ENCODE peak calls at places on chromosomes 3 and 15, in seven cellular contexts. One of them, this sample, is unnamed.

GRCh38 chr3:42226470-42227425 is 39.2 kb downstream of the CCK start:
- DNase-seq in HepG2: no peak
- DNase-seq in sigmoid colon: no peak
- DNase-seq in breast epithelium: no peak
- DNase-seq in transverse colon: no peak
- DNase-seq in stomach: no peak
- DNase-seq in HCT116: no peak
- DNase-seq in this sample: no peak

GRCh38 chr3:52061116-52061910 is 4.9 kb upstream of the DUSP7 start:
- DNase-seq in breast epithelium: no peak
- DNase-seq in transverse colon: no peak
- DNase-seq in sigmoid colon: no peak
- DNase-seq in stomach: peak; percentile 40
- DNase-seq in HCT116: no peak
- DNase-seq in HepG2: no peak
- DNase-seq in this sample: no peak

GRCh38 chr3:30835667-30836066 is 58.8 kb downstream of the GADL1 start:
- DNase-seq in transverse colon: no peak
- DNase-seq in sigmoid colon: no peak
- DNase-seq in breast epithelium: no peak
- DNase-seq in stomach: no peak
- DNase-seq in HCT116: no peak
- DNase-seq in HepG2: no peak
- DNase-seq in this sample: no peak

GRCh38 chr15:80275946-80276345 is 23.9 kb upstream of the CTXND1 start:
- DNase-seq in HCT116: no peak
- DNase-seq in transverse colon: no peak
- DNase-seq in stomach: no peak
- DNase-seq in sigmoid colon: no peak
- DNase-seq in HepG2: no peak
- DNase-seq in breast epithelium: no peak
- DNase-seq in this sample: no peak

GRCh38 chr3:158148218-158148617 is 38.3 kb downstream of the RSRC1 start:
- DNase-seq in sigmoid colon: no peak
- DNase-seq in breast epithelium: no peak
- DNase-seq in stomach: no peak
- DNase-seq in transverse colon: no peak
- DNase-seq in HepG2: no peak
- DNase-seq in HCT116: no peak
- DNase-seq in this sample: no peak

GRCh38 chr3:99648091-99648490 is 9.7 kb downstream of the COL8A1 start:
- DNase-seq in breast epithelium: no peak
- DNase-seq in HCT116: no peak
- DNase-seq in transverse colon: peak; percentile 29
- DNase-seq in stomach: no peak
- DNase-seq in HepG2: no peak
- DNase-seq in sigmoid colon: no peak
- DNase-seq in this sample: no peak

GRCh38 chr3:84573962-84574361 is 384.8 kb upstream of the CADM2 start:
- DNase-seq in sigmoid colon: no peak
- DNase-seq in transverse colon: no peak
- DNase-seq in breast epithelium: no peak
- DNase-seq in stomach: no peak
- DNase-seq in HCT116: no peak
- DNase-seq in HepG2: no peak
- DNase-seq in this sample: no peak

GRCh38 chr3:11424277-11424676 is 152.1 kb downstream of the ATG7 start:
- DNase-seq in breast epithelium: no peak
- DNase-seq in sigmoid colon: no peak
- DNase-seq in stomach: no peak
- DNase-seq in transverse colon: no peak
- DNase-seq in HepG2: no peak
- DNase-seq in HCT116: no peak
- DNase-seq in this sample: no peak

GRCh38 chr3:68249265-68249664 is 594.9 kb upstream of the SUCLG2 start:
- DNase-seq in HCT116: no peak
- DNase-seq in breast epithelium: no peak
- DNase-seq in stomach: no peak
- DNase-seq in sigmoid colon: no peak
- DNase-seq in transverse colon: no peak
- DNase-seq in HepG2: no peak
- DNase-seq in this sample: no peak

GRCh38 chr3:196096382-196096953 is 14.6 kb upstream of the TFRC start:
- DNase-seq in HepG2: no peak
- DNase-seq in stomach: peak; percentile 50
- DNase-seq in breast epithelium: peak; percentile 31
- DNase-seq in HCT116: no peak
- DNase-seq in sigmoid colon: peak; percentile 77
- DNase-seq in transverse colon: peak; percentile 67
- DNase-seq in this sample: peak; percentile 58

GRCh38 chr3:52225452-52226228 is at the start of gene TLR9:
- DNase-seq in stomach: no peak
- DNase-seq in transverse colon: peak; percentile 63
- DNase-seq in HepG2: no peak
- DNase-seq in sigmoid colon: no peak
- DNase-seq in breast epithelium: no peak
- DNase-seq in HCT116: no peak
- DNase-seq in this sample: no peak

GRCh38 chr15:44550256-44550655 is 13.3 kb downstream of the EIF3J start:
- DNase-seq in HCT116: no peak
- DNase-seq in stomach: no peak
- DNase-seq in sigmoid colon: no peak
- DNase-seq in transverse colon: no peak
- DNase-seq in HepG2: no peak
- DNase-seq in breast epithelium: no peak
- DNase-seq in this sample: no peak

GRCh38 chr3:190696777-190697501 is 165.6 kb downstream of the GMNC start:
- DNase-seq in stomach: no peak
- DNase-seq in HCT116: peak; percentile 21
- DNase-seq in HepG2: peak; percentile 24
- DNase-seq in sigmoid colon: no peak
- DNase-seq in breast epithelium: no peak
- DNase-seq in transverse colon: no peak
- DNase-seq in this sample: no peak

GRCh38 chr15:45637552-45638033 is 2.8 kb downstream of the SQOR start:
- DNase-seq in transverse colon: peak; percentile 71
- DNase-seq in stomach: peak; percentile 76
- DNase-seq in HepG2: peak; percentile 80
- DNase-seq in breast epithelium: no peak
- DNase-seq in sigmoid colon: peak; percentile 84
- DNase-seq in HCT116: no peak
- DNase-seq in this sample: no peak

GRCh38 chr15:60414016-60414682 is 16.4 kb upstream of the ANXA2 start:
- DNase-seq in breast epithelium: no peak
- DNase-seq in transverse colon: no peak
- DNase-seq in HCT116: no peak
- DNase-seq in HepG2: no peak
- DNase-seq in sigmoid colon: no peak
- DNase-seq in stomach: no peak
- DNase-seq in this sample: no peak

GRCh38 chr3:38247366-38248035 is 18.1 kb upstream of the SLC22A13 start:
- DNase-seq in breast epithelium: no peak
- DNase-seq in HepG2: peak; percentile 6
- DNase-seq in sigmoid colon: no peak
- DNase-seq in stomach: no peak
- DNase-seq in HCT116: peak; percentile 13
- DNase-seq in transverse colon: no peak
- DNase-seq in this sample: no peak

GRCh38 chr3:149771652-149772271 is 19.5 kb upstream of the COMMD2 start:
- DNase-seq in sigmoid colon: peak; percentile 65
- DNase-seq in stomach: peak; percentile 57
- DNase-seq in transverse colon: peak; percentile 43
- DNase-seq in HCT116: peak; percentile 33
- DNase-seq in breast epithelium: peak; percentile 29
- DNase-seq in HepG2: peak; percentile 25
- DNase-seq in this sample: no peak

GRCh38 chr3:188706176-188706575 is 465.6 kb upstream of the TPRG1 start:
- DNase-seq in transverse colon: no peak
- DNase-seq in HepG2: no peak
- DNase-seq in sigmoid colon: no peak
- DNase-seq in stomach: no peak
- DNase-seq in breast epithelium: no peak
- DNase-seq in HCT116: no peak
- DNase-seq in this sample: no peak

GRCh38 chr15:98779463-98780071 is 131.2 kb downstream of the IGF1R start:
- DNase-seq in sigmoid colon: peak; percentile 86
- DNase-seq in HepG2: peak; percentile 64
- DNase-seq in stomach: peak; percentile 85
- DNase-seq in breast epithelium: peak; percentile 76
- DNase-seq in HCT116: peak; percentile 49
- DNase-seq in transverse colon: peak; percentile 88
- DNase-seq in this sample: peak; percentile 80

GRCh38 chr3:194046995-194047681 is 88.8 kb upstream of the HES1 start:
- DNase-seq in HCT116: no peak
- DNase-seq in HepG2: no peak
- DNase-seq in sigmoid colon: peak; percentile 80
- DNase-seq in stomach: peak; percentile 85
- DNase-seq in transverse colon: peak; percentile 66
- DNase-seq in breast epithelium: peak; percentile 62
- DNase-seq in this sample: no peak

GRCh38 chr3:52896613-52897012 is 735 bp downstream of the STIMATE start:
- DNase-seq in breast epithelium: no peak
- DNase-seq in HCT116: no peak
- DNase-seq in stomach: no peak
- DNase-seq in sigmoid colon: no peak
- DNase-seq in transverse colon: no peak
- DNase-seq in HepG2: no peak
- DNase-seq in this sample: no peak

GRCh38 chr15:85711590-85712192 is 83.0 kb downstream of the KLHL25 start:
- DNase-seq in breast epithelium: no peak
- DNase-seq in stomach: no peak
- DNase-seq in sigmoid colon: no peak
- DNase-seq in HepG2: no peak
- DNase-seq in transverse colon: no peak
- DNase-seq in HCT116: no peak
- DNase-seq in this sample: no peak

GRCh38 chr15:90478981-90479481 is 50.7 kb upstream of the CRTC3 start:
- DNase-seq in sigmoid colon: no peak
- DNase-seq in breast epithelium: no peak
- DNase-seq in HepG2: no peak
- DNase-seq in stomach: peak; percentile 48
- DNase-seq in HCT116: peak; percentile 12
- DNase-seq in transverse colon: no peak
- DNase-seq in this sample: no peak
- TF ChIP-seq POLR2AphosphoS5 in sigmoid colon: no peak
- TF ChIP-seq POLR2AphosphoS5 in breast epithelium: no peak
- TF ChIP-seq POLR2AphosphoS5 in HepG2: no peak
- TF ChIP-seq POLR2AphosphoS5 in stomach: no peak
- TF ChIP-seq POLR2AphosphoS5 in HCT116: no peak
- TF ChIP-seq POLR2AphosphoS5 in transverse colon: no peak
- TF ChIP-seq POLR2AphosphoS5 in this sample: no peak

GRCh38 chr3:129399895-129400357 is 28.5 kb downstream of the EFCAB12 start:
- DNase-seq in HepG2: no peak
- DNase-seq in HCT116: peak; percentile 54
- DNase-seq in sigmoid colon: no peak
- DNase-seq in stomach: no peak
- DNase-seq in breast epithelium: no peak
- DNase-seq in transverse colon: no peak
- DNase-seq in this sample: no peak
- TF ChIP-seq POLR2A in HepG2: peak; percentile 71
- TF ChIP-seq POLR2A in HCT116: peak; percentile 89
- TF ChIP-seq POLR2A in sigmoid colon: peak; percentile 12
- TF ChIP-seq POLR2A in stomach: no peak
- TF ChIP-seq POLR2A in breast epithelium: no peak
- TF ChIP-seq POLR2A in transverse colon: peak; percentile 8
- TF ChIP-seq POLR2A in this sample: no peak

DNA sequence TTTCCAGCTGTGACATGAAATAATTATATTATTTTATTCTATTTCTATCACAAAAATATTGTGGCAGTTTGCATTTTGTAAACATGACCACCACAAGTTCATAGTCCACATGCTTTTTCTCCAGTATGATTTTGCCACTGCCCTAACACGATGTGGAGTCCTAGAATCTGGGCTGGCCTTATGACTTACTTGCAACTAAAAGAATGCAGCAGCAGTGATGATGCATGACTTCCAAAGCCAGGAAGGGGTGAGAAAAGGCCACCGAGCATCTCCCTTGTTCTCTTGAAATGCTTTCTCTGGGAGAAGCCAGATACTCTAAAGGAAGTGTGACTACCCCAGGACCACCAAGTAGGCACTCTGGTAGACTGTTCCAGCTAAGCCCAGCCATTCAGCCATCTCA is 191.6 kb upstream of the MRPL3 start:
- DNase-seq in breast epithelium: no peak
- DNase-seq in transverse colon: no peak
- DNase-seq in HCT116: no peak
- DNase-seq in stomach: no peak
- DNase-seq in HepG2: no peak
- DNase-seq in sigmoid colon: no peak
- DNase-seq in this sample: no peak
- H3K4me3 ChIP-seq in breast epithelium: no peak overlapping the region
- H3K4me3 ChIP-seq in transverse colon: no peak overlapping the region
- H3K4me3 ChIP-seq in HCT116: no peak overlapping the region
- H3K4me3 ChIP-seq in stomach: no peak overlapping the region
- H3K4me3 ChIP-seq in HepG2: no peak overlapping the region
- H3K4me3 ChIP-seq in sigmoid colon: no peak overlapping the region
- H3K4me3 ChIP-seq in this sample: no peak overlapping the region

GRCh38 chr3:98326036-98326435 is 27.6 kb upstream of the OR5K4 start:
- DNase-seq in HCT116: no peak
- DNase-seq in HepG2: no peak
- DNase-seq in sigmoid colon: no peak
- DNase-seq in transverse colon: no peak
- DNase-seq in breast epithelium: no peak
- DNase-seq in stomach: no peak
- DNase-seq in this sample: no peak
- TF ChIP-seq POLR2AphosphoS5 in HCT116: no peak
- TF ChIP-seq POLR2AphosphoS5 in HepG2: no peak
- TF ChIP-seq POLR2AphosphoS5 in sigmoid colon: no peak
- TF ChIP-seq POLR2AphosphoS5 in transverse colon: no peak
- TF ChIP-seq POLR2AphosphoS5 in breast epithelium: no peak
- TF ChIP-seq POLR2AphosphoS5 in stomach: no peak
- TF ChIP-seq POLR2AphosphoS5 in this sample: no peak

GRCh38 chr15:68277605-68278344 is at the start of gene FEM1B:
- DNase-seq in HepG2: peak; percentile 83
- DNase-seq in transverse colon: peak; percentile 92
- DNase-seq in HCT116: peak; percentile 81
- DNase-seq in breast epithelium: peak; percentile 88
- DNase-seq in sigmoid colon: peak; percentile 97
- DNase-seq in stomach: peak; percentile 90
- DNase-seq in this sample: peak; percentile 94
- TF ChIP-seq POLR2A in HepG2: peak; percentile 71
- TF ChIP-seq POLR2A in transverse colon: peak; percentile 86
- TF ChIP-seq POLR2A in HCT116: peak; percentile 50
- TF ChIP-seq POLR2A in breast epithelium: peak; percentile 44
- TF ChIP-seq POLR2A in sigmoid colon: peak; percentile 54
- TF ChIP-seq POLR2A in stomach: no peak
- TF ChIP-seq POLR2A in this sample: peak; percentile 52

DNA sequence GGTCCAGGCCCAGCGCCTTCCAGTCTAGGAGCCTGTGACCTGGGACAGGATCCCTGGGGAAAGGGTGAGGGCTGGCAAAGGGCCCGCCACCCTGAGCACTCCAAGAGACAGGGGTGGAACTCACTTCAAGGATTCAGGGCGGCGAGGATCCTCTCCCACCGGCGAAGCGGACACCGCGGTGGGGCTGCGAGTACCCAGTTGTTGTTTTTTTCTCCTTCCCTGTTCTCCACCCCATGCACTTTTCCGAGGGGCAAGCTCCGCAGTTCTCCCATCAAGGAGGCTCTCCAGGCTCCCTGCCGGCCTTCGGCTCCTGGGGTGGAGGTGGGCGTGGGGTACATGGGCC is 387 bp upstream of the PAQR5 start:
- DNase-seq in stomach: no peak
- DNase-seq in HepG2: no peak
- DNase-seq in HCT116: no peak
- DNase-seq in transverse colon: no peak
- DNase-seq in breast epithelium: no peak
- DNase-seq in sigmoid colon: no peak
- DNase-seq in this sample: no peak
- H3K4me3 ChIP-seq in stomach: peak overlapping the region; percentile 69
- H3K4me3 ChIP-seq in HepG2: no peak overlapping the region
- H3K4me3 ChIP-seq in HCT116: peak overlapping the region; percentile 20
- H3K4me3 ChIP-seq in transverse colon: peak overlapping the region; percentile 55
- H3K4me3 ChIP-seq in breast epithelium: peak overlapping the region; percentile 60
- H3K4me3 ChIP-seq in sigmoid colon: no peak overlapping the region
- H3K4me3 ChIP-seq in this sample: peak overlapping the region; percentile 73

This sample was measured in suprapubic skin.